ENCODE peak calls at places on chromosomes 12 and 14, in eight cellular contexts. One of them, this sample, is unnamed.

GRCh38 chr14:64721391-64721791 is 17.2 kb downstream of the PLEKHG3 start:
- DNase-seq in HCT116: no peak
- DNase-seq in cardiac fibroblast: peak
- DNase-seq in EH: peak
- DNase-seq in stimulated activated CD4-positive, alpha-beta T cell treated with anti-CD3 and anti-CD28 coated beads, Interleukin-4, amount 100 ng/mL, for 1 hour: no peak
- DNase-seq in GM04504: peak
- DNase-seq in mesenteric fat pad: peak
- DNase-seq in activated gamma-delta T cell treated with anti-CD3 and anti-CD28 coated beads, Interleukin-2, amount 50 U/mL, for 16 hours: no peak
- DNase-seq in this sample: no peak

GRCh38 chr14:76872796-76873432 is 46.7 kb downstream of the LRRC74A start:
- DNase-seq in EH: peak
- DNase-seq in GM04504: peak
- DNase-seq in cardiac fibroblast: peak
- DNase-seq in stimulated activated CD4-positive, alpha-beta T cell treated with anti-CD3 and anti-CD28 coated beads, Interleukin-4, amount 100 ng/mL, for 1 hour: peak
- DNase-seq in HCT116: no peak
- DNase-seq in mesenteric fat pad: no peak
- DNase-seq in activated gamma-delta T cell treated with anti-CD3 and anti-CD28 coated beads, Interleukin-2, amount 50 U/mL, for 16 hours: peak
- DNase-seq in this sample: peak

GRCh38 chr12:627863-628805 is 35.1 kb downstream of the NINJ2 start:
- DNase-seq in cardiac fibroblast: no peak
- DNase-seq in stimulated activated CD4-positive, alpha-beta T cell treated with anti-CD3 and anti-CD28 coated beads, Interleukin-4, amount 100 ng/mL, for 1 hour: no peak
- DNase-seq in mesenteric fat pad: no peak
- DNase-seq in HCT116: no peak
- DNase-seq in activated gamma-delta T cell treated with anti-CD3 and anti-CD28 coated beads, Interleukin-2, amount 50 U/mL, for 16 hours: no peak
- DNase-seq in EH: no peak
- DNase-seq in GM04504: no peak
- DNase-seq in this sample: no peak

GRCh38 chr12:62640910-62641448 is 174.4 kb downstream of the MON2 start:
- DNase-seq in activated gamma-delta T cell treated with anti-CD3 and anti-CD28 coated beads, Interleukin-2, amount 50 U/mL, for 16 hours: peak
- DNase-seq in mesenteric fat pad: no peak
- DNase-seq in stimulated activated CD4-positive, alpha-beta T cell treated with anti-CD3 and anti-CD28 coated beads, Interleukin-4, amount 100 ng/mL, for 1 hour: peak
- DNase-seq in cardiac fibroblast: peak
- DNase-seq in GM04504: no peak
- DNase-seq in HCT116: no peak
- DNase-seq in EH: peak
- DNase-seq in this sample: no peak

GRCh38 chr12:63862187-63863107 is 17.9 kb downstream of the SRGAP1 start:
- DNase-seq in GM04504: no peak
- DNase-seq in mesenteric fat pad: no peak
- DNase-seq in activated gamma-delta T cell treated with anti-CD3 and anti-CD28 coated beads, Interleukin-2, amount 50 U/mL, for 16 hours: no peak
- DNase-seq in HCT116: peak
- DNase-seq in EH: peak
- DNase-seq in stimulated activated CD4-positive, alpha-beta T cell treated with anti-CD3 and anti-CD28 coated beads, Interleukin-4, amount 100 ng/mL, for 1 hour: no peak
- DNase-seq in cardiac fibroblast: peak
- DNase-seq in this sample: no peak

GRCh38 chr12:100554608-100555077 is 18.8 kb upstream of the GAS2L3 start:
- DNase-seq in HCT116: peak
- DNase-seq in stimulated activated CD4-positive, alpha-beta T cell treated with anti-CD3 and anti-CD28 coated beads, Interleukin-4, amount 100 ng/mL, for 1 hour: no peak
- DNase-seq in cardiac fibroblast: peak
- DNase-seq in mesenteric fat pad: no peak
- DNase-seq in EH: peak
- DNase-seq in GM04504: peak
- DNase-seq in activated gamma-delta T cell treated with anti-CD3 and anti-CD28 coated beads, Interleukin-2, amount 50 U/mL, for 16 hours: no peak
- DNase-seq in this sample: peak

GRCh38 chr12:31727197-31727596 is 1.6 kb downstream of the AMN1 start:
- DNase-seq in EH: no peak
- DNase-seq in HCT116: no peak
- DNase-seq in mesenteric fat pad: no peak
- DNase-seq in stimulated activated CD4-positive, alpha-beta T cell treated with anti-CD3 and anti-CD28 coated beads, Interleukin-4, amount 100 ng/mL, for 1 hour: no peak
- DNase-seq in GM04504: no peak
- DNase-seq in activated gamma-delta T cell treated with anti-CD3 and anti-CD28 coated beads, Interleukin-2, amount 50 U/mL, for 16 hours: no peak
- DNase-seq in cardiac fibroblast: no peak
- DNase-seq in this sample: no peak

GRCh38 chr12:42485823-42486222 is 103.7 kb downstream of the PRICKLE1 start:
- DNase-seq in cardiac fibroblast: no peak
- DNase-seq in stimulated activated CD4-positive, alpha-beta T cell treated with anti-CD3 and anti-CD28 coated beads, Interleukin-4, amount 100 ng/mL, for 1 hour: no peak
- DNase-seq in GM04504: no peak
- DNase-seq in HCT116: no peak
- DNase-seq in mesenteric fat pad: no peak
- DNase-seq in EH: no peak
- DNase-seq in activated gamma-delta T cell treated with anti-CD3 and anti-CD28 coated beads, Interleukin-2, amount 50 U/mL, for 16 hours: no peak
- DNase-seq in this sample: no peak

GRCh38 chr12:10873374-10873773 is 10.7 kb downstream of the PRH1 start:
- DNase-seq in cardiac fibroblast: peak
- DNase-seq in mesenteric fat pad: no peak
- DNase-seq in EH: peak
- DNase-seq in GM04504: no peak
- DNase-seq in stimulated activated CD4-positive, alpha-beta T cell treated with anti-CD3 and anti-CD28 coated beads, Interleukin-4, amount 100 ng/mL, for 1 hour: no peak
- DNase-seq in HCT116: no peak
- DNase-seq in activated gamma-delta T cell treated with anti-CD3 and anti-CD28 coated beads, Interleukin-2, amount 50 U/mL, for 16 hours: no peak
- DNase-seq in this sample: no peak

GRCh38 chr12:52351196-52352059 is 15.9 kb downstream of the KRT85 start:
- DNase-seq in stimulated activated CD4-positive, alpha-beta T cell treated with anti-CD3 and anti-CD28 coated beads, Interleukin-4, amount 100 ng/mL, for 1 hour: peak
- DNase-seq in EH: no peak
- DNase-seq in HCT116: no peak
- DNase-seq in cardiac fibroblast: no peak
- DNase-seq in activated gamma-delta T cell treated with anti-CD3 and anti-CD28 coated beads, Interleukin-2, amount 50 U/mL, for 16 hours: peak
- DNase-seq in mesenteric fat pad: peak
- DNase-seq in GM04504: no peak
- DNase-seq in this sample: no peak

GRCh38 chr14:94346841-94347240 is 23.7 kb upstream of the SERPINA6 start:
- DNase-seq in activated gamma-delta T cell treated with anti-CD3 and anti-CD28 coated beads, Interleukin-2, amount 50 U/mL, for 16 hours: no peak
- DNase-seq in cardiac fibroblast: no peak
- DNase-seq in HCT116: no peak
- DNase-seq in mesenteric fat pad: no peak
- DNase-seq in GM04504: no peak
- DNase-seq in stimulated activated CD4-positive, alpha-beta T cell treated with anti-CD3 and anti-CD28 coated beads, Interleukin-4, amount 100 ng/mL, for 1 hour: no peak
- DNase-seq in EH: no peak
- DNase-seq in this sample: no peak

GRCh38 chr12:26077915-26078314 is 46.9 kb downstream of the BHLHE41 start:
- DNase-seq in HCT116: no peak
- DNase-seq in EH: peak
- DNase-seq in stimulated activated CD4-positive, alpha-beta T cell treated with anti-CD3 and anti-CD28 coated beads, Interleukin-4, amount 100 ng/mL, for 1 hour: no peak
- DNase-seq in mesenteric fat pad: no peak
- DNase-seq in cardiac fibroblast: peak
- DNase-seq in GM04504: no peak
- DNase-seq in activated gamma-delta T cell treated with anti-CD3 and anti-CD28 coated beads, Interleukin-2, amount 50 U/mL, for 16 hours: no peak
- DNase-seq in this sample: no peak

GRCh38 chr14:76252471-76252870 is 100.7 kb downstream of the GPATCH2L start:
- DNase-seq in GM04504: no peak
- DNase-seq in EH: no peak
- DNase-seq in cardiac fibroblast: no peak
- DNase-seq in HCT116: no peak
- DNase-seq in stimulated activated CD4-positive, alpha-beta T cell treated with anti-CD3 and anti-CD28 coated beads, Interleukin-4, amount 100 ng/mL, for 1 hour: no peak
- DNase-seq in mesenteric fat pad: no peak
- DNase-seq in activated gamma-delta T cell treated with anti-CD3 and anti-CD28 coated beads, Interleukin-2, amount 50 U/mL, for 16 hours: no peak
- DNase-seq in this sample: no peak

This sample was measured in KBM-7.